ENCODE peak calls at places on chromosomes 13 and 19, in five cellular contexts. U is brain microvascular endothelial cell, G is cardiac fibroblast, P is fibroblast of pulmonary artery, T is psoas muscle. I is an unnamed sample.

GRCh38 chr13:32179708-32180107 is 135.5 kb downstream of the ZAR1L start:
- DNase-seq in U (no peak), G (no peak), P (no peak), T (no peak), I (no peak)

GRCh38 chr19:23783634-23784033 is 24.9 kb upstream of the ZNF681 start:
- DNase-seq in U (no peak), G (no peak), P (no peak), T (no peak), I (no peak)

GRCh38 chr13:40440990-40441820 is 225.2 kb downstream of the FOXO1 start:
- DNase-seq in U (no peak), G (peak), P (peak), T (peak), I (peak)

GRCh38 chr19:13859361-13859880 is 17.5 kb upstream of the NANOS3 start:
- DNase-seq in U (peak), G (peak), P (peak), T (no peak), I (peak)

GRCh38 chr13:24264976-24265375 is 44.4 kb upstream of the C1QTNF9 start:
- DNase-seq in U (no peak), G (no peak), P (no peak), T (no peak), I (no peak)

GRCh38 chr13:24280722-24281121 is 28.7 kb upstream of the C1QTNF9 start:
- DNase-seq in U (no peak), G (no peak), P (no peak), T (no peak), I (no peak)

GRCh38 chr13:71867101-71867814 is at the start of gene DACH1:
- DNase-seq in U (peak), G (peak), P (peak), T (peak), I (peak)

GRCh38 chr13:112688560-112689497 is 1.0 kb upstream of the ATP11A start:
- DNase-seq in U (no peak), G (no peak), P (peak), T (no peak), I (no peak)

GRCh38 chr13:46676378-46676725 is 120.6 kb downstream of the ESD start:
- DNase-seq in U (no peak), G (no peak), P (no peak), T (no peak), I (no peak)

GRCh38 chr19:3028305-3029069 is 593 bp downstream of the TLE2 start:
- DNase-seq in U (no peak), G (no peak), P (no peak), T (no peak), I (no peak)

GRCh38 chr13:33340631-33341030 is 55.1 kb upstream of the STARD13 start:
- DNase-seq in U (no peak), G (peak), P (peak), T (no peak), I (peak)

GRCh38 chr13:30872685-30873443 is 33.2 kb upstream of the MEDAG start:
- DNase-seq in U (peak), G (peak), P (peak), T (peak), I (peak)

GRCh38 chr19:18051887-18052286 is 34.8 kb downstream of the IL12RB1 start:
- DNase-seq in U (no peak), G (no peak), P (no peak), T (peak), I (no peak)
- H3K4me3 ChIP-seq in U (no peak), G (no peak), P (no peak), T (peak), I (no peak)

GRCh38 chr13:110273254-110273653 is 33.7 kb downstream of the COL4A1 start:
- DNase-seq in U (no peak), G (no peak), P (no peak), T (no peak), I (no peak)

GRCh38 chr13:110275931-110276552 is 30.9 kb downstream of the COL4A1 start:
- DNase-seq in U (no peak), G (no peak), P (no peak), T (peak), I (no peak)

GRCh38 chr13:110276553-110276950 is 30.4 kb downstream of the COL4A1 start:
- DNase-seq in U (no peak), G (no peak), P (no peak), T (no peak), I (no peak)

GRCh38 chr13:110272651-110273050 is 34.3 kb downstream of the COL4A1 start:
- DNase-seq in U (no peak), G (no peak), P (no peak), T (no peak), I (no peak)

GRCh38 chr13:110274687-110275086 is 32.3 kb downstream of the COL4A1 start:
- DNase-seq in U (no peak), G (peak), P (no peak), T (no peak), I (no peak)
- TF ChIP-seq CTCF in U (peak), G (peak), P (peak), T (no peak), I (peak)

GRCh38 chr13:37448072-37448471 is 150.5 kb downstream of the POSTN start:
- DNase-seq in U (no peak), G (no peak), P (no peak), T (no peak), I (no peak)

GRCh38 chr13:37446503-37446902 is 152.1 kb downstream of the POSTN start:
- DNase-seq in U (peak), G (peak), P (peak), T (no peak), I (peak)

GRCh38 chr13:37443538-37443937 is 155.0 kb downstream of the POSTN start:
- DNase-seq in U (peak), G (peak), P (peak), T (no peak), I (peak)

GRCh38 chr13:37442996-37443395 is 155.6 kb downstream of the POSTN start:
- DNase-seq in U (no peak), G (peak), P (peak), T (no peak), I (peak)
- H3K4me3 ChIP-seq in U (no peak), G (no peak), P (no peak), T (no peak), I (no peak)

GRCh38 chr19:5654931-5655330 is 25.4 kb downstream of the MICOS13 start:
- DNase-seq in U (no peak), G (no peak), P (no peak), T (no peak), I (no peak)

GRCh38 chr19:5648464-5648863 is 25.6 kb downstream of the SAFB start:
- DNase-seq in U (no peak), G (no peak), P (no peak), T (no peak), I (no peak)

GRCh38 chr19:5652261-5652660 is 28.1 kb downstream of the MICOS13 start:
- DNase-seq in U (no peak), G (no peak), P (no peak), T (no peak), I (no peak)

GRCh38 chr19:5655412-5655811 is 24.9 kb downstream of the MICOS13 start:
- DNase-seq in U (no peak), G (no peak), P (no peak), T (no peak), I (no peak)

GRCh38 chr19:5651361-5651760 is 28.5 kb downstream of the SAFB start:
- DNase-seq in U (no peak), G (no peak), P (no peak), T (no peak), I (no peak)
- TF ChIP-seq CTCF in U (peak), G (no peak), P (no peak), T (no peak), I (peak)

DNA sequence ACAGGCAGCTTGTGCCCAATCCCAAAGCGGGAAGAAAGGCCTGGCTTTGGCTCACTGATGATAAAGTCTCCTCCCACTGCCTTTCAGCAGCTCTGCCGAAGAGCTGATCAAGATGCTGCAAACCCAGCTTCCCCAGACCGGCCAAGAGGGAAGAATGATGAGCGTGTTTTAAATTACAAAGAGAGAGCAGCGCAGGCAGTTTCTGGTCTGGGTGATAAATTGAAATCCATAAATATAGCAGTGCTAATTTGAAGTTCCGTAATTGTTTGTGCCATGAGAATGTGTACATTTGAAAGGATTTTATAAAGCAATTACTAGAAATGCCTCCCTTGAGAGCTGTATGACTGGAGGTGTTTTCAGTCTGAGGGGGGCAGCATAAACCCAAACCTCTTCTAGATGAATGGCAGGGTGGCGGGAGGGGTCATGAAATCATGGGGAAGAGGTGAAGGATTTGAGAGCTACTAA is 171.8 kb downstream of the STK24 start:
- DNase-seq in U (no peak), G (peak), P (peak), T (no peak), I (peak)
- H3K4me3 ChIP-seq in U (no peak), G (no peak), P (no peak), T (no peak), I (no peak)

GRCh38 chr19:1433119-1434039 is 4.8 kb upstream of the RPS15 start:
- DNase-seq in U (no peak), G (no peak), P (no peak), T (no peak), I (no peak)

GRCh38 chr19:1434040-1434366 is 4.2 kb upstream of the RPS15 start:
- DNase-seq in U (no peak), G (no peak), P (no peak), T (no peak), I (no peak)

GRCh38 chr19:1432507-1432887 is 5.7 kb upstream of the RPS15 start:
- DNase-seq in U (no peak), G (no peak), P (no peak), T (no peak), I (no peak)

GRCh38 chr19:1430201-1430621 is 8.0 kb upstream of the RPS15 start:
- DNase-seq in U (no peak), G (no peak), P (no peak), T (no peak), I (no peak)

GRCh38 chr19:1431759-1432506 is 6.3 kb upstream of the RPS15 start:
- DNase-seq in U (no peak), G (no peak), P (no peak), T (no peak), I (no peak)
- TF ChIP-seq CTCF in U (no peak), G (no peak), P (no peak), T (no peak), I (no peak)

DNA sequence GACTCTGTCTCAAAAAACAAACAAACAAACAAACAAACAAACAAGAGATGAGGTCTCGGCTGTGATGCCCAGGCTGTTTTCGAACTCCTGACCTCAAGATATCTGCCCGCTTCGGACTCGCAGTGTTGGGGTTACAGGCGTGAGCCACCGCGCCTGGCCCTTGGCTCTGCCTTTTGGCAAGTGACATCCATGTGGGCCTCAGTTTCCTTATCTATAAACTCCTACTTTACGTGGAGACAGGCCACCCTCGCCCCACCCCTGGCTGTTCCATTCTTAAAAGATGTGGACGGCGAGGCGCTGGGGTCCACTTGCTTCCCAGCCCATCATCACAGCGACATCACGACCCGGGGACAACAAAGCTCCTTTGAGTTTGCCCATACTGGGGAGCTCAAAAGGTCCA is 1.7 kb downstream of the TSSK6 start:
- DNase-seq in U (no peak), G (no peak), P (no peak), T (no peak), I (no peak)
- H3K4me3 ChIP-seq in U (no peak), G (no peak), P (no peak), T (peak), I (no peak)

GRCh38 chr19:46372901-46373572 is 26.1 kb downstream of the PPP5C start:
- DNase-seq in U (peak), G (peak), P (peak), T (no peak), I (peak)
- TF ChIP-seq CTCF in U (peak), G (peak), P (peak), T (peak), I (peak)